ENCODE peak calls at places on chromosome 11, in seven cellular contexts. One of them, this sample, is unnamed.

GRCh38 chr11:68338041-68338800 is 25.8 kb downstream of the LRP5 start:
- DNase-seq in A549: no peak
- DNase-seq in activated T-helper 2 cell treated with anti-CD3 and anti-CD28 coated beads, Interferon-gamma antibody, Interleukin-2, Interleukin-4, amounts not matched to agents 10 μg/mL and 5 μg/mL and 100 μg/mL, durations not matched to agents 14 hours and 24 hours and 36 hours: no peak
- DNase-seq in naive thymus-derived CD4-positive, alpha-beta T cell: no peak
- DNase-seq in hypothalamus: no peak
- DNase-seq in left lung: no peak
- DNase-seq in iPS-NIHi11: no peak
- DNase-seq in this sample: no peak

GRCh38 chr11:2943711-2944118 is 14.5 kb upstream of the PHLDA2 start:
- DNase-seq in left lung: no peak
- DNase-seq in A549: no peak
- DNase-seq in hypothalamus: peak
- DNase-seq in activated T-helper 2 cell treated with anti-CD3 and anti-CD28 coated beads, Interferon-gamma antibody, Interleukin-2, Interleukin-4, amounts not matched to agents 10 μg/mL and 5 μg/mL and 100 μg/mL, durations not matched to agents 14 hours and 24 hours and 36 hours: no peak
- DNase-seq in iPS-NIHi11: no peak
- DNase-seq in naive thymus-derived CD4-positive, alpha-beta T cell: no peak
- DNase-seq in this sample: no peak

GRCh38 chr11:57680552-57680874 is 12.6 kb downstream of the ZDHHC5 start:
- DNase-seq in naive thymus-derived CD4-positive, alpha-beta T cell: no peak
- DNase-seq in left lung: no peak
- DNase-seq in hypothalamus: no peak
- DNase-seq in activated T-helper 2 cell treated with anti-CD3 and anti-CD28 coated beads, Interferon-gamma antibody, Interleukin-2, Interleukin-4, amounts not matched to agents 10 μg/mL and 5 μg/mL and 100 μg/mL, durations not matched to agents 14 hours and 24 hours and 36 hours: no peak
- DNase-seq in iPS-NIHi11: no peak
- DNase-seq in A549: no peak
- DNase-seq in this sample: no peak

GRCh38 chr11:126327280-126328000 is 23.6 kb downstream of the DCPS start:
- DNase-seq in A549: no peak
- DNase-seq in hypothalamus: no peak
- DNase-seq in left lung: no peak
- DNase-seq in iPS-NIHi11: no peak
- DNase-seq in naive thymus-derived CD4-positive, alpha-beta T cell: no peak
- DNase-seq in activated T-helper 2 cell treated with anti-CD3 and anti-CD28 coated beads, Interferon-gamma antibody, Interleukin-2, Interleukin-4, amounts not matched to agents 10 μg/mL and 5 μg/mL and 100 μg/mL, durations not matched to agents 14 hours and 24 hours and 36 hours: no peak
- DNase-seq in this sample: no peak

GRCh38 chr11:16933756-16934603 is 80.2 kb downstream of the PLEKHA7 start:
- DNase-seq in activated T-helper 2 cell treated with anti-CD3 and anti-CD28 coated beads, Interferon-gamma antibody, Interleukin-2, Interleukin-4, amounts not matched to agents 10 μg/mL and 5 μg/mL and 100 μg/mL, durations not matched to agents 14 hours and 24 hours and 36 hours: no peak
- DNase-seq in naive thymus-derived CD4-positive, alpha-beta T cell: no peak
- DNase-seq in hypothalamus: no peak
- DNase-seq in left lung: no peak
- DNase-seq in iPS-NIHi11: no peak
- DNase-seq in A549: no peak
- DNase-seq in this sample: no peak

GRCh38 chr11:20670932-20671403 is 1.6 kb downstream of the NELL1 start:
- DNase-seq in iPS-NIHi11: no peak
- DNase-seq in naive thymus-derived CD4-positive, alpha-beta T cell: no peak
- DNase-seq in hypothalamus: peak
- DNase-seq in activated T-helper 2 cell treated with anti-CD3 and anti-CD28 coated beads, Interferon-gamma antibody, Interleukin-2, Interleukin-4, amounts not matched to agents 10 μg/mL and 5 μg/mL and 100 μg/mL, durations not matched to agents 14 hours and 24 hours and 36 hours: no peak
- DNase-seq in A549: no peak
- DNase-seq in left lung: no peak
- DNase-seq in this sample: no peak

GRCh38 chr11:2671748-2672147 is 28.0 kb downstream of the KCNQ1OT1 start:
- DNase-seq in left lung: peak
- DNase-seq in naive thymus-derived CD4-positive, alpha-beta T cell: no peak
- DNase-seq in activated T-helper 2 cell treated with anti-CD3 and anti-CD28 coated beads, Interferon-gamma antibody, Interleukin-2, Interleukin-4, amounts not matched to agents 10 μg/mL and 5 μg/mL and 100 μg/mL, durations not matched to agents 14 hours and 24 hours and 36 hours: peak
- DNase-seq in iPS-NIHi11: no peak
- DNase-seq in A549: no peak
- DNase-seq in hypothalamus: no peak
- DNase-seq in this sample: no peak

GRCh38 chr11:14384338-14384737 is 25.4 kb upstream of the RRAS2 start:
- DNase-seq in left lung: no peak
- DNase-seq in naive thymus-derived CD4-positive, alpha-beta T cell: no peak
- DNase-seq in activated T-helper 2 cell treated with anti-CD3 and anti-CD28 coated beads, Interferon-gamma antibody, Interleukin-2, Interleukin-4, amounts not matched to agents 10 μg/mL and 5 μg/mL and 100 μg/mL, durations not matched to agents 14 hours and 24 hours and 36 hours: no peak
- DNase-seq in hypothalamus: no peak
- DNase-seq in A549: no peak
- DNase-seq in iPS-NIHi11: no peak
- DNase-seq in this sample: no peak

GRCh38 chr11:33533668-33534067 is 167.0 kb downstream of the C11orf91 start:
- DNase-seq in activated T-helper 2 cell treated with anti-CD3 and anti-CD28 coated beads, Interferon-gamma antibody, Interleukin-2, Interleukin-4, amounts not matched to agents 10 μg/mL and 5 μg/mL and 100 μg/mL, durations not matched to agents 14 hours and 24 hours and 36 hours: no peak
- DNase-seq in iPS-NIHi11: no peak
- DNase-seq in A549: no peak
- DNase-seq in left lung: no peak
- DNase-seq in naive thymus-derived CD4-positive, alpha-beta T cell: no peak
- DNase-seq in hypothalamus: no peak
- DNase-seq in this sample: peak

GRCh38 chr11:67372993-67373915 is at the start of gene CLCF1:
- DNase-seq in iPS-NIHi11: peak
- DNase-seq in hypothalamus: no peak
- DNase-seq in A549: peak
- DNase-seq in left lung: peak
- DNase-seq in activated T-helper 2 cell treated with anti-CD3 and anti-CD28 coated beads, Interferon-gamma antibody, Interleukin-2, Interleukin-4, amounts not matched to agents 10 μg/mL and 5 μg/mL and 100 μg/mL, durations not matched to agents 14 hours and 24 hours and 36 hours: no peak
- DNase-seq in naive thymus-derived CD4-positive, alpha-beta T cell: peak
- DNase-seq in this sample: no peak

GRCh38 chr11:30741039-30741550 is 154.9 kb upstream of the MPPED2 start:
- DNase-seq in iPS-NIHi11: no peak
- DNase-seq in left lung: no peak
- DNase-seq in A549: no peak
- DNase-seq in activated T-helper 2 cell treated with anti-CD3 and anti-CD28 coated beads, Interferon-gamma antibody, Interleukin-2, Interleukin-4, amounts not matched to agents 10 μg/mL and 5 μg/mL and 100 μg/mL, durations not matched to agents 14 hours and 24 hours and 36 hours: no peak
- DNase-seq in naive thymus-derived CD4-positive, alpha-beta T cell: no peak
- DNase-seq in hypothalamus: no peak
- DNase-seq in this sample: peak

GRCh38 chr11:6505577-6506240 is 8.6 kb downstream of the DNHD1 start:
- DNase-seq in activated T-helper 2 cell treated with anti-CD3 and anti-CD28 coated beads, Interferon-gamma antibody, Interleukin-2, Interleukin-4, amounts not matched to agents 10 μg/mL and 5 μg/mL and 100 μg/mL, durations not matched to agents 14 hours and 24 hours and 36 hours: no peak
- DNase-seq in hypothalamus: peak
- DNase-seq in naive thymus-derived CD4-positive, alpha-beta T cell: no peak
- DNase-seq in A549: peak
- DNase-seq in iPS-NIHi11: peak
- DNase-seq in left lung: no peak
- DNase-seq in this sample: peak

GRCh38 chr11:1642288-1643145 is 12.9 kb downstream of the KRTAP5-5 start:
- DNase-seq in activated T-helper 2 cell treated with anti-CD3 and anti-CD28 coated beads, Interferon-gamma antibody, Interleukin-2, Interleukin-4, amounts not matched to agents 10 μg/mL and 5 μg/mL and 100 μg/mL, durations not matched to agents 14 hours and 24 hours and 36 hours: no peak
- DNase-seq in hypothalamus: no peak
- DNase-seq in left lung: no peak
- DNase-seq in iPS-NIHi11: no peak
- DNase-seq in naive thymus-derived CD4-positive, alpha-beta T cell: no peak
- DNase-seq in A549: no peak
- DNase-seq in this sample: no peak

GRCh38 chr11:14643697-14644395 is at the start of gene PDE3B:
- DNase-seq in naive thymus-derived CD4-positive, alpha-beta T cell: peak
- DNase-seq in left lung: peak
- DNase-seq in activated T-helper 2 cell treated with anti-CD3 and anti-CD28 coated beads, Interferon-gamma antibody, Interleukin-2, Interleukin-4, amounts not matched to agents 10 μg/mL and 5 μg/mL and 100 μg/mL, durations not matched to agents 14 hours and 24 hours and 36 hours: peak
- DNase-seq in hypothalamus: peak
- DNase-seq in iPS-NIHi11: peak
- DNase-seq in A549: peak
- DNase-seq in this sample: peak

GRCh38 chr11:121032546-121032945 is 8.6 kb downstream of the TBCEL start:
- DNase-seq in activated T-helper 2 cell treated with anti-CD3 and anti-CD28 coated beads, Interferon-gamma antibody, Interleukin-2, Interleukin-4, amounts not matched to agents 10 μg/mL and 5 μg/mL and 100 μg/mL, durations not matched to agents 14 hours and 24 hours and 36 hours: no peak
- DNase-seq in hypothalamus: no peak
- DNase-seq in naive thymus-derived CD4-positive, alpha-beta T cell: no peak
- DNase-seq in A549: no peak
- DNase-seq in left lung: no peak
- DNase-seq in iPS-NIHi11: no peak
- DNase-seq in this sample: peak

GRCh38 chr11:66188580-66188979 is 79.9 kb upstream of the RAB1B start:
- DNase-seq in hypothalamus: no peak
- DNase-seq in left lung: no peak
- DNase-seq in naive thymus-derived CD4-positive, alpha-beta T cell: no peak
- DNase-seq in A549: no peak
- DNase-seq in activated T-helper 2 cell treated with anti-CD3 and anti-CD28 coated beads, Interferon-gamma antibody, Interleukin-2, Interleukin-4, amounts not matched to agents 10 μg/mL and 5 μg/mL and 100 μg/mL, durations not matched to agents 14 hours and 24 hours and 36 hours: no peak
- DNase-seq in iPS-NIHi11: no peak
- DNase-seq in this sample: no peak

GRCh38 chr11:12090061-12090572 is 20.3 kb upstream of the MICAL2 start:
- DNase-seq in hypothalamus: no peak
- DNase-seq in iPS-NIHi11: no peak
- DNase-seq in activated T-helper 2 cell treated with anti-CD3 and anti-CD28 coated beads, Interferon-gamma antibody, Interleukin-2, Interleukin-4, amounts not matched to agents 10 μg/mL and 5 μg/mL and 100 μg/mL, durations not matched to agents 14 hours and 24 hours and 36 hours: no peak
- DNase-seq in left lung: no peak
- DNase-seq in A549: no peak
- DNase-seq in naive thymus-derived CD4-positive, alpha-beta T cell: no peak
- DNase-seq in this sample: no peak

GRCh38 chr11:4919250-4919649 is at the start of gene OR51G2:
- DNase-seq in iPS-NIHi11: no peak
- DNase-seq in left lung: no peak
- DNase-seq in hypothalamus: no peak
- DNase-seq in activated T-helper 2 cell treated with anti-CD3 and anti-CD28 coated beads, Interferon-gamma antibody, Interleukin-2, Interleukin-4, amounts not matched to agents 10 μg/mL and 5 μg/mL and 100 μg/mL, durations not matched to agents 14 hours and 24 hours and 36 hours: no peak
- DNase-seq in A549: no peak
- DNase-seq in naive thymus-derived CD4-positive, alpha-beta T cell: no peak
- DNase-seq in this sample: no peak

GRCh38 chr11:9656864-9657263 is 7.0 kb upstream of the SWAP70 start:
- DNase-seq in hypothalamus: no peak
- DNase-seq in A549: no peak
- DNase-seq in activated T-helper 2 cell treated with anti-CD3 and anti-CD28 coated beads, Interferon-gamma antibody, Interleukin-2, Interleukin-4, amounts not matched to agents 10 μg/mL and 5 μg/mL and 100 μg/mL, durations not matched to agents 14 hours and 24 hours and 36 hours: no peak
- DNase-seq in left lung: no peak
- DNase-seq in naive thymus-derived CD4-positive, alpha-beta T cell: no peak
- DNase-seq in iPS-NIHi11: no peak
- DNase-seq in this sample: no peak

GRCh38 chr11:12198261-12198925 is 88.0 kb downstream of the MICAL2 start:
- DNase-seq in naive thymus-derived CD4-positive, alpha-beta T cell: no peak
- DNase-seq in activated T-helper 2 cell treated with anti-CD3 and anti-CD28 coated beads, Interferon-gamma antibody, Interleukin-2, Interleukin-4, amounts not matched to agents 10 μg/mL and 5 μg/mL and 100 μg/mL, durations not matched to agents 14 hours and 24 hours and 36 hours: no peak
- DNase-seq in left lung: no peak
- DNase-seq in iPS-NIHi11: no peak
- DNase-seq in A549: no peak
- DNase-seq in hypothalamus: no peak
- DNase-seq in this sample: no peak

GRCh38 chr11:721347-721912 is 15.4 kb downstream of the EPS8L2 start:
- DNase-seq in naive thymus-derived CD4-positive, alpha-beta T cell: no peak
- DNase-seq in activated T-helper 2 cell treated with anti-CD3 and anti-CD28 coated beads, Interferon-gamma antibody, Interleukin-2, Interleukin-4, amounts not matched to agents 10 μg/mL and 5 μg/mL and 100 μg/mL, durations not matched to agents 14 hours and 24 hours and 36 hours: no peak
- DNase-seq in A549: no peak
- DNase-seq in iPS-NIHi11: peak
- DNase-seq in left lung: no peak
- DNase-seq in hypothalamus: no peak
- DNase-seq in this sample: no peak

GRCh38 chr11:43687120-43687791 is 6.7 kb downstream of the HSD17B12 start:
- DNase-seq in left lung: peak
- DNase-seq in hypothalamus: no peak
- DNase-seq in activated T-helper 2 cell treated with anti-CD3 and anti-CD28 coated beads, Interferon-gamma antibody, Interleukin-2, Interleukin-4, amounts not matched to agents 10 μg/mL and 5 μg/mL and 100 μg/mL, durations not matched to agents 14 hours and 24 hours and 36 hours: no peak
- DNase-seq in iPS-NIHi11: no peak
- DNase-seq in naive thymus-derived CD4-positive, alpha-beta T cell: no peak
- DNase-seq in A549: no peak
- DNase-seq in this sample: no peak

GRCh38 chr11:70783356-70783755 is 385.0 kb downstream of the CTTN start:
- DNase-seq in activated T-helper 2 cell treated with anti-CD3 and anti-CD28 coated beads, Interferon-gamma antibody, Interleukin-2, Interleukin-4, amounts not matched to agents 10 μg/mL and 5 μg/mL and 100 μg/mL, durations not matched to agents 14 hours and 24 hours and 36 hours: no peak
- DNase-seq in iPS-NIHi11: no peak
- DNase-seq in A549: no peak
- DNase-seq in hypothalamus: no peak
- DNase-seq in left lung: no peak
- DNase-seq in naive thymus-derived CD4-positive, alpha-beta T cell: no peak
- DNase-seq in this sample: no peak

GRCh38 chr11:62556872-62557631 is 10.4 kb upstream of the AHNAK start:
- DNase-seq in activated T-helper 2 cell treated with anti-CD3 and anti-CD28 coated beads, Interferon-gamma antibody, Interleukin-2, Interleukin-4, amounts not matched to agents 10 μg/mL and 5 μg/mL and 100 μg/mL, durations not matched to agents 14 hours and 24 hours and 36 hours: peak
- DNase-seq in iPS-NIHi11: no peak
- DNase-seq in left lung: no peak
- DNase-seq in A549: no peak
- DNase-seq in naive thymus-derived CD4-positive, alpha-beta T cell: no peak
- DNase-seq in hypothalamus: no peak
- DNase-seq in this sample: no peak

GRCh38 chr11:6825333-6825744 is 20.1 kb upstream of the OR10A5 start:
- DNase-seq in hypothalamus: no peak
- DNase-seq in iPS-NIHi11: no peak
- DNase-seq in activated T-helper 2 cell treated with anti-CD3 and anti-CD28 coated beads, Interferon-gamma antibody, Interleukin-2, Interleukin-4, amounts not matched to agents 10 μg/mL and 5 μg/mL and 100 μg/mL, durations not matched to agents 14 hours and 24 hours and 36 hours: no peak
- DNase-seq in naive thymus-derived CD4-positive, alpha-beta T cell: no peak
- DNase-seq in left lung: no peak
- DNase-seq in A549: no peak
- DNase-seq in this sample: no peak

GRCh38 chr11:46914363-46914762 is 4.0 kb downstream of the LRP4 start:
- DNase-seq in A549: no peak
- DNase-seq in hypothalamus: peak
- DNase-seq in activated T-helper 2 cell treated with anti-CD3 and anti-CD28 coated beads, Interferon-gamma antibody, Interleukin-2, Interleukin-4, amounts not matched to agents 10 μg/mL and 5 μg/mL and 100 μg/mL, durations not matched to agents 14 hours and 24 hours and 36 hours: no peak
- DNase-seq in naive thymus-derived CD4-positive, alpha-beta T cell: no peak
- DNase-seq in left lung: no peak
- DNase-seq in iPS-NIHi11: no peak
- DNase-seq in this sample: no peak

GRCh38 chr11:2164081-2164480 is 3.1 kb upstream of the INS start:
- DNase-seq in A549: no peak
- DNase-seq in left lung: no peak
- DNase-seq in activated T-helper 2 cell treated with anti-CD3 and anti-CD28 coated beads, Interferon-gamma antibody, Interleukin-2, Interleukin-4, amounts not matched to agents 10 μg/mL and 5 μg/mL and 100 μg/mL, durations not matched to agents 14 hours and 24 hours and 36 hours: no peak
- DNase-seq in iPS-NIHi11: no peak
- DNase-seq in hypothalamus: no peak
- DNase-seq in naive thymus-derived CD4-positive, alpha-beta T cell: no peak
- DNase-seq in this sample: no peak

GRCh38 chr11:134819026-134819425 is 407.0 kb upstream of the B3GAT1 start:
- DNase-seq in A549: no peak
- DNase-seq in hypothalamus: no peak
- DNase-seq in left lung: no peak
- DNase-seq in iPS-NIHi11: no peak
- DNase-seq in activated T-helper 2 cell treated with anti-CD3 and anti-CD28 coated beads, Interferon-gamma antibody, Interleukin-2, Interleukin-4, amounts not matched to agents 10 μg/mL and 5 μg/mL and 100 μg/mL, durations not matched to agents 14 hours and 24 hours and 36 hours: no peak
- DNase-seq in naive thymus-derived CD4-positive, alpha-beta T cell: no peak
- DNase-seq in this sample: no peak

GRCh38 chr11:76667271-76667818 is 3.2 kb downstream of the LRRC32 start:
- DNase-seq in A549: no peak
- DNase-seq in hypothalamus: no peak
- DNase-seq in left lung: peak
- DNase-seq in naive thymus-derived CD4-positive, alpha-beta T cell: peak
- DNase-seq in iPS-NIHi11: no peak
- DNase-seq in activated T-helper 2 cell treated with anti-CD3 and anti-CD28 coated beads, Interferon-gamma antibody, Interleukin-2, Interleukin-4, amounts not matched to agents 10 μg/mL and 5 μg/mL and 100 μg/mL, durations not matched to agents 14 hours and 24 hours and 36 hours: no peak
- DNase-seq in this sample: no peak

GRCh38 chr11:65719887-65720236 is 736 bp downstream of the RNASEH2C start:
- DNase-seq in hypothalamus: no peak
- DNase-seq in left lung: peak
- DNase-seq in A549: no peak
- DNase-seq in iPS-NIHi11: no peak
- DNase-seq in naive thymus-derived CD4-positive, alpha-beta T cell: peak
- DNase-seq in activated T-helper 2 cell treated with anti-CD3 and anti-CD28 coated beads, Interferon-gamma antibody, Interleukin-2, Interleukin-4, amounts not matched to agents 10 μg/mL and 5 μg/mL and 100 μg/mL, durations not matched to agents 14 hours and 24 hours and 36 hours: no peak
- DNase-seq in this sample: no peak

GRCh38 chr11:71999813-72000590 is 1.3 kb downstream of the IL18BP start:
- DNase-seq in iPS-NIHi11: no peak
- DNase-seq in naive thymus-derived CD4-positive, alpha-beta T cell: no peak
- DNase-seq in A549: no peak
- DNase-seq in left lung: no peak
- DNase-seq in hypothalamus: no peak
- DNase-seq in activated T-helper 2 cell treated with anti-CD3 and anti-CD28 coated beads, Interferon-gamma antibody, Interleukin-2, Interleukin-4, amounts not matched to agents 10 μg/mL and 5 μg/mL and 100 μg/mL, durations not matched to agents 14 hours and 24 hours and 36 hours: no peak
- DNase-seq in this sample: no peak

GRCh38 chr11:3877252-3878035 is 22.0 kb downstream of the STIM1 start:
- DNase-seq in hypothalamus: no peak
- DNase-seq in left lung: no peak
- DNase-seq in naive thymus-derived CD4-positive, alpha-beta T cell: no peak
- DNase-seq in activated T-helper 2 cell treated with anti-CD3 and anti-CD28 coated beads, Interferon-gamma antibody, Interleukin-2, Interleukin-4, amounts not matched to agents 10 μg/mL and 5 μg/mL and 100 μg/mL, durations not matched to agents 14 hours and 24 hours and 36 hours: no peak
- DNase-seq in A549: no peak
- DNase-seq in iPS-NIHi11: no peak
- DNase-seq in this sample: peak

GRCh38 chr11:66915046-66915832 is 42.9 kb downstream of the PC start:
- DNase-seq in left lung: no peak
- DNase-seq in hypothalamus: peak
- DNase-seq in activated T-helper 2 cell treated with anti-CD3 and anti-CD28 coated beads, Interferon-gamma antibody, Interleukin-2, Interleukin-4, amounts not matched to agents 10 μg/mL and 5 μg/mL and 100 μg/mL, durations not matched to agents 14 hours and 24 hours and 36 hours: no peak
- DNase-seq in iPS-NIHi11: no peak
- DNase-seq in naive thymus-derived CD4-positive, alpha-beta T cell: no peak
- DNase-seq in A549: no peak
- DNase-seq in this sample: no peak

GRCh38 chr11:96168623-96169022 is 174.4 kb downstream of the MAML2 start:
- DNase-seq in hypothalamus: no peak
- DNase-seq in iPS-NIHi11: no peak
- DNase-seq in left lung: no peak
- DNase-seq in A549: peak
- DNase-seq in activated T-helper 2 cell treated with anti-CD3 and anti-CD28 coated beads, Interferon-gamma antibody, Interleukin-2, Interleukin-4, amounts not matched to agents 10 μg/mL and 5 μg/mL and 100 μg/mL, durations not matched to agents 14 hours and 24 hours and 36 hours: no peak
- DNase-seq in naive thymus-derived CD4-positive, alpha-beta T cell: no peak
- DNase-seq in this sample: no peak

GRCh38 chr11:117725048-117725734 is 71.8 kb downstream of the DSCAML1 start:
- DNase-seq in left lung: no peak
- DNase-seq in naive thymus-derived CD4-positive, alpha-beta T cell: no peak
- DNase-seq in A549: no peak
- DNase-seq in hypothalamus: peak
- DNase-seq in activated T-helper 2 cell treated with anti-CD3 and anti-CD28 coated beads, Interferon-gamma antibody, Interleukin-2, Interleukin-4, amounts not matched to agents 10 μg/mL and 5 μg/mL and 100 μg/mL, durations not matched to agents 14 hours and 24 hours and 36 hours: no peak
- DNase-seq in iPS-NIHi11: no peak
- DNase-seq in this sample: no peak

GRCh38 chr11:105553015-105553414 is 56.9 kb upstream of the GRIA4 start:
- DNase-seq in left lung: no peak
- DNase-seq in iPS-NIHi11: no peak
- DNase-seq in activated T-helper 2 cell treated with anti-CD3 and anti-CD28 coated beads, Interferon-gamma antibody, Interleukin-2, Interleukin-4, amounts not matched to agents 10 μg/mL and 5 μg/mL and 100 μg/mL, durations not matched to agents 14 hours and 24 hours and 36 hours: no peak
- DNase-seq in hypothalamus: no peak
- DNase-seq in naive thymus-derived CD4-positive, alpha-beta T cell: no peak
- DNase-seq in A549: no peak
- DNase-seq in this sample: no peak

GRCh38 chr11:86999859-87000753 is 37.6 kb upstream of the TMEM135 start:
- DNase-seq in A549: no peak
- DNase-seq in left lung: peak
- DNase-seq in naive thymus-derived CD4-positive, alpha-beta T cell: no peak
- DNase-seq in hypothalamus: no peak
- DNase-seq in iPS-NIHi11: peak
- DNase-seq in activated T-helper 2 cell treated with anti-CD3 and anti-CD28 coated beads, Interferon-gamma antibody, Interleukin-2, Interleukin-4, amounts not matched to agents 10 μg/mL and 5 μg/mL and 100 μg/mL, durations not matched to agents 14 hours and 24 hours and 36 hours: no peak
- DNase-seq in this sample: peak

GRCh38 chr11:117809236-117810055 is 12.4 kb upstream of the DSCAML1 start:
- DNase-seq in activated T-helper 2 cell treated with anti-CD3 and anti-CD28 coated beads, Interferon-gamma antibody, Interleukin-2, Interleukin-4, amounts not matched to agents 10 μg/mL and 5 μg/mL and 100 μg/mL, durations not matched to agents 14 hours and 24 hours and 36 hours: no peak
- DNase-seq in A549: peak
- DNase-seq in hypothalamus: peak
- DNase-seq in left lung: peak
- DNase-seq in iPS-NIHi11: peak
- DNase-seq in naive thymus-derived CD4-positive, alpha-beta T cell: no peak
- DNase-seq in this sample: no peak